ENCODE peak calls at places on chromosomes 5 and 9, in ten cellular contexts. N is vagina; T is left ventricle myocardium inferior; E is GM13976; K is lower leg skin; Y is CD8-positive, alpha-beta T cell; L is Panc1; Q is astrocyte; P is psoas muscle; B is ovary. F is an unnamed sample.

GRCh38 chr5:163696270-163696887 is 191.0 kb downstream of the MAT2B start:
- DNase-seq in Q (peak; percentile 78), N (no peak), P (no peak), B (no peak), Y (no peak), T (no peak), E (peak; percentile 12), L (peak; percentile 42), K (no peak), F (peak; percentile 6)

GRCh38 chr5:160468576-160468975 is 46.9 kb downstream of the PTTG1 start:
- DNase-seq in Q (no peak), E (no peak), L (no peak), Y (no peak), T (no peak), P (no peak), B (no peak), N (no peak), K (no peak), F (no peak)

GRCh38 chr9:18791074-18791473 is 241.9 kb downstream of the SAXO1 start:
- DNase-seq in B (no peak), P (no peak), Q (no peak), Y (no peak), E (no peak), T (no peak), N (no peak), K (no peak), L (no peak), F (no peak)

GRCh38 chr5:143679777-143680176 is 132.2 kb upstream of the HMHB1 start:
- DNase-seq in E (no peak), Y (no peak), P (no peak), B (no peak), Q (no peak), T (no peak), N (no peak), L (no peak), K (no peak), F (no peak)

GRCh38 chr9:111427186-111427585 is 57.0 kb downstream of the ECPAS start:
- DNase-seq in Q (peak; percentile 59), T (no peak), P (no peak), N (no peak), Y (no peak), B (no peak), E (no peak), K (no peak), L (peak; percentile 4), F (peak; percentile 12)

GRCh38 chr5:73901455-73901854 is 275.5 kb downstream of the ARHGEF28 start:
- DNase-seq in Q (no peak), E (no peak), L (no peak), T (no peak), P (no peak), N (no peak), Y (no peak), B (no peak), K (no peak), F (no peak)

GRCh38 chr9:134560206-134560605 is 81.4 kb upstream of the COL5A1 start:
- DNase-seq in E (no peak), Q (no peak), P (no peak), N (peak; percentile 25), Y (no peak), T (no peak), B (peak; percentile 1), K (peak; percentile 67), L (no peak), F (no peak)

GRCh38 chr9:124040186-124040920 is 28.8 kb downstream of the LHX2 start:
- DNase-seq in N (no peak), E (no peak), L (no peak), K (no peak), Q (peak; percentile 64), Y (no peak), P (no peak), B (no peak), T (no peak), F (no peak)

GRCh38 chr9:95505676-95506437 is 10.9 kb downstream of the PTCH1 start:
- DNase-seq in N (no peak), K (no peak), P (peak; percentile 52), B (peak; percentile 82), L (no peak), E (peak; percentile 61), T (peak; percentile 57), Y (peak; percentile 15), Q (peak; percentile 34), F (peak; percentile 68)

GRCh38 chr5:120843390-120843980 is 379.4 kb downstream of the PRR16 start:
- DNase-seq in K (no peak), B (no peak), Q (no peak), L (no peak), N (no peak), Y (no peak), P (no peak), E (no peak), T (no peak), F (no peak)

GRCh38 chr9:127225747-127226646 is 38.6 kb upstream of the GARNL3 start:
- DNase-seq in Q (no peak), K (peak; percentile 87), T (no peak), P (no peak), N (no peak), B (peak; percentile 52), E (peak; percentile 16), L (no peak), Y (no peak), F (no peak)

GRCh38 chr5:171992305-171992704 is 14.1 kb downstream of the FBXW11 start:
- DNase-seq in E (no peak), L (no peak), B (no peak), Q (no peak), P (no peak), T (no peak), N (no peak), Y (no peak), K (no peak), F (no peak)

GRCh38 chr5:43290726-43291125 is 22.5 kb downstream of the HMGCS1 start:
- DNase-seq in P (no peak), T (no peak), B (no peak), E (no peak), L (no peak), Y (no peak), N (no peak), Q (peak; percentile 14), K (no peak), F (no peak)

GRCh38 chr9:136439550-136440408 is at the start of gene INPP5E:
- DNase-seq in E (peak; percentile 97), N (no peak), T (peak; percentile 80), K (peak; percentile 93), P (peak; percentile 81), L (no peak), B (peak; percentile 87), Y (peak; percentile 81), Q (peak; percentile 42), F (peak; percentile 98)

GRCh38 chr5:171207256-171207866 is 101.7 kb upstream of the TLX3 start:
- DNase-seq in Q (peak; percentile 4), E (peak; percentile 10), K (no peak), Y (peak; percentile 1), L (peak; percentile 20), B (no peak), P (no peak), N (no peak), T (no peak), F (peak; percentile 15)

GRCh38 chr5:142079243-142079642 is 29.3 kb upstream of the NDFIP1 start:
- DNase-seq in Y (no peak), P (no peak), N (no peak), L (no peak), E (no peak), Q (no peak), B (no peak), T (no peak), K (peak; percentile 23), F (no peak)

GRCh38 chr5:29702875-29703274 is 1490.6 kb upstream of the CDH6 start:
- DNase-seq in N (no peak), T (no peak), Y (no peak), B (no peak), K (no peak), E (no peak), L (no peak), Q (no peak), P (no peak), F (no peak)

GRCh38 chr5:29701600-29701999 is 1491.9 kb upstream of the CDH6 start:
- DNase-seq in E (no peak), N (no peak), B (no peak), K (no peak), Q (no peak), Y (no peak), T (no peak), L (no peak), P (no peak), F (no peak)

DNA sequence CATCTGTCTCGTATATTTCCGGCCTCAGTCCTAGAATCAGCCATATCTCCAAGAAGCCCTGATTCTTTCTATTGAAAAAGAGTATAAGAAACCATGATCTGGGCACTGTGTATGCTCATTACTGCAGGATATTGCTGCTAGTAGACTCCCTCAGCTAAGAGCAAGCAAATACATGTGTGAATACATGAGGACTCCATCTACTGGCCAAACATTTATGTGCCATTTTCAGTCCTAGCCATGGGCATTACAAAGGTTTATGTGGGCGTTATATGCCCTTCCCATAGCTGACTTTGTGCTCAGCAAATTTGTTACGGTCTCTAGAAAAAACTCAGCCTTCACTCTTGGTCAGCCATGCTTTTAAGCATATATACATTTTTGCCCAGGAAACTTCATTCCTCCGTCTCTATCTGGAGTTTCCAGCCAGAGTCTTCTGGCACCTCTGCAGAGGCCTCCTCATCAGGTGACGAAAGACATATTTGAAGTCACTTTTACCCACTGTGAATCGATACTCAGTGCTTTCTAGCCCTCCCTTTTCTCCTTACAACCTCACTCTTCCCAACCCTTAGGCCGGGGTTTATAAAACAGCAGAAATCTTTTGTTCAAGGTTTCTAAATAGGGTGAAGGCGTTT is 1495.6 kb upstream of the CDH6 start:
- DNase-seq in P (no peak), Q (no peak), T (no peak), E (no peak), K (no peak), L (peak; percentile 7), Y (no peak), N (no peak), B (no peak), F (no peak)
- TF ChIP-seq CTCF in P (no peak), Q (no peak), T (no peak), E (no peak), K (no peak), L (peak; percentile 41), Y (no peak), N (no peak), B (no peak), F (peak; percentile 47)

GRCh38 chr9:89428901-89429890 is 68.7 kb downstream of the SEMA4D start:
- DNase-seq in E (peak; percentile 79), N (no peak), B (no peak), T (no peak), L (no peak), P (no peak), Q (no peak), Y (peak; percentile 50), K (no peak), F (no peak)
- TF ChIP-seq CTCF in E (peak; percentile 24), N (no peak), B (no peak), T (no peak), L (no peak), P (peak; percentile 19), Q (peak; percentile 14), Y (peak; percentile 75), K (no peak), F (peak; percentile 56)

GRCh38 chr5:39465843-39466242 is 41.1 kb upstream of the DAB2 start:
- DNase-seq in E (no peak), K (no peak), Q (no peak), B (no peak), Y (no peak), L (no peak), P (no peak), T (no peak), N (no peak), F (no peak)
- TF ChIP-seq CTCF in E (no peak), K (no peak), Q (no peak), B (no peak), Y (no peak), L (no peak), P (no peak), T (no peak), N (no peak), F (no peak)

GRCh38 chr5:76762484-76762883 is 46.6 kb downstream of the F2R start:
- DNase-seq in T (no peak), N (no peak), Q (no peak), Y (no peak), B (no peak), L (no peak), E (no peak), P (no peak), K (peak; percentile 46), F (no peak)
- TF ChIP-seq CTCF in T (no peak), N (no peak), Q (no peak), Y (no peak), B (no peak), L (no peak), E (no peak), P (no peak), K (no peak), F (no peak)